ENCODE peak calls at places on chromosomes 13 and 19, in five cellular contexts. One of them, this sample, is unnamed.

GRCh38 chr19:3722443-3723109 is 14.4 kb downstream of the TJP3 start:
- DNase-seq in mesothelial cell of epicardium: no peak
- DNase-seq in 8988T: no peak
- DNase-seq in activated CD8-positive, alpha-beta T cell treated with anti-CD3 and anti-CD28 coated beads, Interleukin-2, amount 10 ng/mL, durations not matched to agents 7 days and 5 days: no peak
- DNase-seq in EL: no peak
- DNase-seq in this sample: no peak

GRCh38 chr13:68099616-68100015 is 869.5 kb upstream of the PCDH9 start:
- DNase-seq in activated CD8-positive, alpha-beta T cell treated with anti-CD3 and anti-CD28 coated beads, Interleukin-2, amount 10 ng/mL, durations not matched to agents 7 days and 5 days: no peak
- DNase-seq in mesothelial cell of epicardium: no peak
- DNase-seq in 8988T: no peak
- DNase-seq in EL: no peak
- DNase-seq in this sample: peak

GRCh38 chr13:111064661-111065060 is 50.4 kb upstream of the ARHGEF7 start:
- DNase-seq in activated CD8-positive, alpha-beta T cell treated with anti-CD3 and anti-CD28 coated beads, Interleukin-2, amount 10 ng/mL, durations not matched to agents 7 days and 5 days: no peak
- DNase-seq in mesothelial cell of epicardium: no peak
- DNase-seq in 8988T: no peak
- DNase-seq in EL: no peak
- DNase-seq in this sample: no peak

GRCh38 chr19:13849991-13850909 is 26.7 kb upstream of the NANOS3 start:
- DNase-seq in EL: peak
- DNase-seq in mesothelial cell of epicardium: peak
- DNase-seq in activated CD8-positive, alpha-beta T cell treated with anti-CD3 and anti-CD28 coated beads, Interleukin-2, amount 10 ng/mL, durations not matched to agents 7 days and 5 days: peak
- DNase-seq in 8988T: no peak
- DNase-seq in this sample: peak

GRCh38 chr13:29849731-29850212 is 645 bp downstream of the UBL3 start:
- DNase-seq in activated CD8-positive, alpha-beta T cell treated with anti-CD3 and anti-CD28 coated beads, Interleukin-2, amount 10 ng/mL, durations not matched to agents 7 days and 5 days: peak
- DNase-seq in 8988T: no peak
- DNase-seq in EL: peak
- DNase-seq in mesothelial cell of epicardium: peak
- DNase-seq in this sample: no peak

GRCh38 chr13:98509271-98510155 is 67.4 kb downstream of the STK24 start:
- DNase-seq in EL: peak
- DNase-seq in 8988T: no peak
- DNase-seq in mesothelial cell of epicardium: no peak
- DNase-seq in activated CD8-positive, alpha-beta T cell treated with anti-CD3 and anti-CD28 coated beads, Interleukin-2, amount 10 ng/mL, durations not matched to agents 7 days and 5 days: no peak
- DNase-seq in this sample: peak

GRCh38 chr19:29507081-29507860 is 18.5 kb upstream of the VSTM2B start:
- DNase-seq in mesothelial cell of epicardium: no peak
- DNase-seq in 8988T: no peak
- DNase-seq in EL: no peak
- DNase-seq in activated CD8-positive, alpha-beta T cell treated with anti-CD3 and anti-CD28 coated beads, Interleukin-2, amount 10 ng/mL, durations not matched to agents 7 days and 5 days: no peak
- DNase-seq in this sample: no peak

GRCh38 chr13:29917573-29918091 is 67.2 kb upstream of the UBL3 start:
- DNase-seq in EL: no peak
- DNase-seq in mesothelial cell of epicardium: no peak
- DNase-seq in activated CD8-positive, alpha-beta T cell treated with anti-CD3 and anti-CD28 coated beads, Interleukin-2, amount 10 ng/mL, durations not matched to agents 7 days and 5 days: no peak
- DNase-seq in 8988T: no peak
- DNase-seq in this sample: no peak

GRCh38 chr13:44516771-44517170 is 59.4 kb downstream of the TSC22D1 start:
- DNase-seq in EL: no peak
- DNase-seq in activated CD8-positive, alpha-beta T cell treated with anti-CD3 and anti-CD28 coated beads, Interleukin-2, amount 10 ng/mL, durations not matched to agents 7 days and 5 days: no peak
- DNase-seq in mesothelial cell of epicardium: no peak
- DNase-seq in 8988T: no peak
- DNase-seq in this sample: no peak

GRCh38 chr13:107202371-107203023 is 634.6 kb upstream of the ARGLU1 start:
- DNase-seq in activated CD8-positive, alpha-beta T cell treated with anti-CD3 and anti-CD28 coated beads, Interleukin-2, amount 10 ng/mL, durations not matched to agents 7 days and 5 days: no peak
- DNase-seq in 8988T: no peak
- DNase-seq in EL: no peak
- DNase-seq in mesothelial cell of epicardium: no peak
- DNase-seq in this sample: no peak

GRCh38 chr19:28977826-28978225 is 235.1 kb downstream of the UQCRFS1 start:
- DNase-seq in activated CD8-positive, alpha-beta T cell treated with anti-CD3 and anti-CD28 coated beads, Interleukin-2, amount 10 ng/mL, durations not matched to agents 7 days and 5 days: no peak
- DNase-seq in mesothelial cell of epicardium: no peak
- DNase-seq in EL: peak
- DNase-seq in 8988T: no peak
- DNase-seq in this sample: no peak

GRCh38 chr19:47331931-47332547 is at the start of gene C5AR2:
- DNase-seq in activated CD8-positive, alpha-beta T cell treated with anti-CD3 and anti-CD28 coated beads, Interleukin-2, amount 10 ng/mL, durations not matched to agents 7 days and 5 days: no peak
- DNase-seq in 8988T: no peak
- DNase-seq in mesothelial cell of epicardium: no peak
- DNase-seq in EL: no peak
- DNase-seq in this sample: no peak

GRCh38 chr13:87052731-87053130 is 618.4 kb upstream of the SLITRK5 start:
- DNase-seq in mesothelial cell of epicardium: no peak
- DNase-seq in 8988T: no peak
- DNase-seq in EL: no peak
- DNase-seq in activated CD8-positive, alpha-beta T cell treated with anti-CD3 and anti-CD28 coated beads, Interleukin-2, amount 10 ng/mL, durations not matched to agents 7 days and 5 days: no peak
- DNase-seq in this sample: no peak

GRCh38 chr13:59345316-59345715 is 818.4 kb downstream of the DIAPH3 start:
- DNase-seq in activated CD8-positive, alpha-beta T cell treated with anti-CD3 and anti-CD28 coated beads, Interleukin-2, amount 10 ng/mL, durations not matched to agents 7 days and 5 days: no peak
- DNase-seq in 8988T: no peak
- DNase-seq in mesothelial cell of epicardium: no peak
- DNase-seq in EL: no peak
- DNase-seq in this sample: no peak

GRCh38 chr13:109036091-109036490 is 406.7 kb downstream of the MYO16 start:
- DNase-seq in EL: no peak
- DNase-seq in 8988T: no peak
- DNase-seq in mesothelial cell of epicardium: no peak
- DNase-seq in activated CD8-positive, alpha-beta T cell treated with anti-CD3 and anti-CD28 coated beads, Interleukin-2, amount 10 ng/mL, durations not matched to agents 7 days and 5 days: no peak
- DNase-seq in this sample: no peak

GRCh38 chr13:50123862-50124535 is 108.8 kb downstream of the KCNRG start:
- DNase-seq in mesothelial cell of epicardium: no peak
- DNase-seq in 8988T: no peak
- DNase-seq in activated CD8-positive, alpha-beta T cell treated with anti-CD3 and anti-CD28 coated beads, Interleukin-2, amount 10 ng/mL, durations not matched to agents 7 days and 5 days: peak
- DNase-seq in EL: peak
- DNase-seq in this sample: peak

GRCh38 chr19:55382013-55382412 is 2.1 kb downstream of the TMEM238 start:
- DNase-seq in mesothelial cell of epicardium: no peak
- DNase-seq in activated CD8-positive, alpha-beta T cell treated with anti-CD3 and anti-CD28 coated beads, Interleukin-2, amount 10 ng/mL, durations not matched to agents 7 days and 5 days: no peak
- DNase-seq in 8988T: no peak
- DNase-seq in EL: no peak
- DNase-seq in this sample: no peak

GRCh38 chr13:51048166-51048461 is 63.0 kb downstream of the C13orf42 start:
- DNase-seq in EL: no peak
- DNase-seq in mesothelial cell of epicardium: no peak
- DNase-seq in 8988T: no peak
- DNase-seq in activated CD8-positive, alpha-beta T cell treated with anti-CD3 and anti-CD28 coated beads, Interleukin-2, amount 10 ng/mL, durations not matched to agents 7 days and 5 days: no peak
- DNase-seq in this sample: no peak

GRCh38 chr13:34941835-34942731 is at the start of gene NBEA:
- DNase-seq in 8988T: peak
- DNase-seq in activated CD8-positive, alpha-beta T cell treated with anti-CD3 and anti-CD28 coated beads, Interleukin-2, amount 10 ng/mL, durations not matched to agents 7 days and 5 days: peak
- DNase-seq in EL: peak
- DNase-seq in mesothelial cell of epicardium: peak
- DNase-seq in this sample: peak

GRCh38 chr19:18985257-18985656 is 44.2 kb upstream of the HOMER3 start:
- DNase-seq in activated CD8-positive, alpha-beta T cell treated with anti-CD3 and anti-CD28 coated beads, Interleukin-2, amount 10 ng/mL, durations not matched to agents 7 days and 5 days: no peak
- DNase-seq in mesothelial cell of epicardium: no peak
- DNase-seq in 8988T: no peak
- DNase-seq in EL: no peak
- DNase-seq in this sample: no peak

GRCh38 chr19:41297628-41298326 is 12.2 kb upstream of the CCDC97 start:
- DNase-seq in EL: no peak
- DNase-seq in 8988T: no peak
- DNase-seq in activated CD8-positive, alpha-beta T cell treated with anti-CD3 and anti-CD28 coated beads, Interleukin-2, amount 10 ng/mL, durations not matched to agents 7 days and 5 days: no peak
- DNase-seq in mesothelial cell of epicardium: no peak
- DNase-seq in this sample: no peak

GRCh38 chr19:43439183-43440063 is 24.7 kb downstream of the TEX101 start:
- DNase-seq in 8988T: no peak
- DNase-seq in mesothelial cell of epicardium: no peak
- DNase-seq in EL: peak
- DNase-seq in activated CD8-positive, alpha-beta T cell treated with anti-CD3 and anti-CD28 coated beads, Interleukin-2, amount 10 ng/mL, durations not matched to agents 7 days and 5 days: peak
- DNase-seq in this sample: no peak

GRCh38 chr13:79549355-79550106 is 68.6 kb downstream of the NDFIP2 start:
- DNase-seq in activated CD8-positive, alpha-beta T cell treated with anti-CD3 and anti-CD28 coated beads, Interleukin-2, amount 10 ng/mL, durations not matched to agents 7 days and 5 days: no peak
- DNase-seq in mesothelial cell of epicardium: no peak
- DNase-seq in EL: peak
- DNase-seq in 8988T: no peak
- DNase-seq in this sample: no peak

GRCh38 chr19:1274081-1274851 is 1.1 kb upstream of the FAM174C start:
- DNase-seq in 8988T: no peak
- DNase-seq in EL: no peak
- DNase-seq in activated CD8-positive, alpha-beta T cell treated with anti-CD3 and anti-CD28 coated beads, Interleukin-2, amount 10 ng/mL, durations not matched to agents 7 days and 5 days: no peak
- DNase-seq in mesothelial cell of epicardium: no peak
- DNase-seq in this sample: no peak

GRCh38 chr19:35248310-35249145 is at the start of gene LSR:
- DNase-seq in mesothelial cell of epicardium: peak
- DNase-seq in 8988T: peak
- DNase-seq in EL: no peak
- DNase-seq in activated CD8-positive, alpha-beta T cell treated with anti-CD3 and anti-CD28 coated beads, Interleukin-2, amount 10 ng/mL, durations not matched to agents 7 days and 5 days: peak
- DNase-seq in this sample: no peak

GRCh38 chr19:50244695-50245094 is 41.3 kb downstream of the MYH14 start:
- DNase-seq in EL: no peak
- DNase-seq in activated CD8-positive, alpha-beta T cell treated with anti-CD3 and anti-CD28 coated beads, Interleukin-2, amount 10 ng/mL, durations not matched to agents 7 days and 5 days: no peak
- DNase-seq in mesothelial cell of epicardium: no peak
- DNase-seq in 8988T: no peak
- DNase-seq in this sample: no peak

GRCh38 chr13:50410921-50411712 is 395.9 kb downstream of the KCNRG start:
- DNase-seq in mesothelial cell of epicardium: no peak
- DNase-seq in EL: peak
- DNase-seq in 8988T: peak
- DNase-seq in activated CD8-positive, alpha-beta T cell treated with anti-CD3 and anti-CD28 coated beads, Interleukin-2, amount 10 ng/mL, durations not matched to agents 7 days and 5 days: no peak
- DNase-seq in this sample: peak

GRCh38 chr19:54662730-54663129 is at the start of gene LILRB4:
- DNase-seq in mesothelial cell of epicardium: no peak
- DNase-seq in activated CD8-positive, alpha-beta T cell treated with anti-CD3 and anti-CD28 coated beads, Interleukin-2, amount 10 ng/mL, durations not matched to agents 7 days and 5 days: no peak
- DNase-seq in EL: no peak
- DNase-seq in 8988T: no peak
- DNase-seq in this sample: no peak

GRCh38 chr19:46634045-46634655 is 1.9 kb downstream of the GNG8 start:
- DNase-seq in activated CD8-positive, alpha-beta T cell treated with anti-CD3 and anti-CD28 coated beads, Interleukin-2, amount 10 ng/mL, durations not matched to agents 7 days and 5 days: peak
- DNase-seq in 8988T: peak
- DNase-seq in mesothelial cell of epicardium: peak
- DNase-seq in EL: peak
- DNase-seq in this sample: peak

GRCh38 chr13:100789968-100790367 is 115.4 kb upstream of the TMTC4 start:
- DNase-seq in mesothelial cell of epicardium: no peak
- DNase-seq in activated CD8-positive, alpha-beta T cell treated with anti-CD3 and anti-CD28 coated beads, Interleukin-2, amount 10 ng/mL, durations not matched to agents 7 days and 5 days: no peak
- DNase-seq in EL: no peak
- DNase-seq in 8988T: no peak
- DNase-seq in this sample: no peak

GRCh38 chr19:55684946-55685681 is 10.1 kb downstream of the EPN1 start:
- DNase-seq in 8988T: no peak
- DNase-seq in activated CD8-positive, alpha-beta T cell treated with anti-CD3 and anti-CD28 coated beads, Interleukin-2, amount 10 ng/mL, durations not matched to agents 7 days and 5 days: no peak
- DNase-seq in EL: no peak
- DNase-seq in mesothelial cell of epicardium: no peak
- DNase-seq in this sample: no peak

GRCh38 chr13:80339578-80339840 is 1.4 kb downstream of the SPRY2 start:
- DNase-seq in 8988T: no peak
- DNase-seq in activated CD8-positive, alpha-beta T cell treated with anti-CD3 and anti-CD28 coated beads, Interleukin-2, amount 10 ng/mL, durations not matched to agents 7 days and 5 days: no peak
- DNase-seq in mesothelial cell of epicardium: no peak
- DNase-seq in EL: no peak
- DNase-seq in this sample: no peak